ENCODE peak calls at places on chromosomes 7 and 10, in seven cellular contexts. J is ovary, T is endodermal cell, G is neural progenitor cell, P is cardiac muscle cell, L is brain microvascular endothelial cell, V is breast epithelium. D is an unnamed sample. For H3K36me3, the result is how much of the 10 kb centered on the place peaks cover.

GRCh38 chr7:7178906-7179305 is 3.4 kb upstream of the C1GALT1 start:
- DNase-seq in J (no peak), T (no peak), G (no peak), P (no peak), L (no peak), V (no peak), D (peak)

GRCh38 chr10:72697711-72698110 is 5.8 kb downstream of the MCU start:
- DNase-seq in J (no peak), T (no peak), G (no peak), P (peak), L (no peak), V (no peak), D (no peak)

GRCh38 chr10:29736325-29737208 is 101.8 kb upstream of the SVIL start:
- DNase-seq in J (peak), T (peak), G (peak), P (peak), L (peak), V (peak), D (no peak)

GRCh38 chr10:51772387-51772786 is 73.0 kb upstream of the CSTF2T start:
- DNase-seq in J (no peak), T (no peak), G (no peak), P (no peak), L (no peak), V (no peak), D (no peak)

GRCh38 chr10:69862882-69863530 is 61.3 kb downstream of the COL13A1 start:
- DNase-seq in J (no peak), T (no peak), G (no peak), P (no peak), L (no peak), V (no peak), D (peak)

GRCh38 chr10:29142516-29143314 is 146.2 kb upstream of the LYZL1 start:
- DNase-seq in J (no peak), T (peak), G (peak), P (no peak), L (no peak), V (no peak), D (no peak)

GRCh38 chr10:110225756-110226554 is 18.6 kb downstream of the MXI1 start:
- DNase-seq in J (peak), T (peak), G (peak), P (peak), L (peak), V (peak), D (peak)

GRCh38 chr10:15877836-15878576 is 17.7 kb upstream of the MINDY3 start:
- DNase-seq in J (no peak), T (peak), G (peak), P (no peak), L (no peak), V (no peak), D (no peak)

GRCh38 chr10:124543146-124543545 is 81.5 kb downstream of the LHPP start:
- DNase-seq in J (no peak), T (no peak), G (no peak), P (no peak), L (no peak), V (no peak), D (no peak)

GRCh38 chr7:47968852-47969774 is 10.3 kb downstream of the HUS1 start:
- DNase-seq in J (peak), T (peak), G (peak), P (peak), L (peak), V (no peak), D (peak)

GRCh38 chr7:92698237-92698841 is 108.1 kb upstream of the FAM133B start:
- DNase-seq in J (no peak), T (no peak), G (peak), P (peak), L (peak), V (peak), D (peak)

GRCh38 chr10:6136215-6137201 is 47.7 kb downstream of the RBM17 start:
- DNase-seq in J (no peak), T (no peak), G (no peak), P (peak), L (peak), V (no peak), D (peak)

GRCh38 chr7:8762803-8763202 is 329.4 kb downstream of the NXPH1 start:
- DNase-seq in J (no peak), T (no peak), G (no peak), P (no peak), L (no peak), V (no peak), D (no peak)

GRCh38 chr10:10977978-10978377 is 39.7 kb upstream of the CELF2 start:
- DNase-seq in J (no peak), T (no peak), G (no peak), P (peak), L (no peak), V (no peak), D (no peak)

GRCh38 chr10:3720228-3721019 is 64.6 kb downstream of the KLF6 start:
- DNase-seq in J (no peak), T (no peak), G (no peak), P (peak), L (peak), V (no peak), D (peak)

DNA sequence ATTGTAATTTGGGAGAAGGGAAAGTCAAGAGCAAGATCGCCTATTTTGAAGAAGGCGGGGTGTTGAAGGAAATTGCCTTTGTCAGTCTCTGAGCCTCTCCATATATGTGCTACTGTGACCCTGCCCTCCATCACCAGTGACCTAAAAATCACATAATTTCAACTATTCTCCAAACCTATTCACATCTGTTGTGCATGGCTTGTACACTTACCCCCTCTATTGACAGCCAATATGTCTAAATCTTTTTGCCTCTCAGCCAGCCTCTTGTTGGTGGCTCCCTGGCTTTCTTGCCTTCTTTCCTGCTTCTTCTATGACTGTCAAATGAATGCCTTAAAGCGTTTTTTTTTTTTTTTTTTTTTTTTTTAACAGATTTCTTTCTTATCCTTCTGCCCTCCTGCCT is 295.6 kb downstream of the AUTS2 start:
- DNase-seq in J (no peak), T (no peak), G (peak), P (peak), L (no peak), V (no peak), D (no peak)
- TF ChIP-seq CTCF in J (no peak), T (peak), G (peak), P (peak), L (peak), V (no peak), D (no peak)

DNA sequence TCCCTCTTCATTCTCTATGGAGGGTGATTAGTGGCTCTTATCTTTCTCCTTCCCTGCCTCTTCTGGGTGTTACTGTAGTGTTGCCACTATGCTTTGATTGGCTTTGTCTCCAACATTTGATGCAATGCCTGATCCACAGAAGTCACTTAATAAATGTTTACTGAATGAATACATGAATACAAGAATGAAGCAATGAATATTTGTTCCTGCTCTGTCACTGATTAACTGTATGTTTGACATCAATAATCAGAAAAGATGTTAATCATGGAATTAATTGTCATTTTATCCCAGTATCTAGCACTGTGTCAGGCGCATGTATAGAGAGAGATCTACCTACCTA is 4.3 kb downstream of the ANK3 start:
- DNase-seq in J (no peak), T (no peak), G (no peak), P (no peak), L (no peak), V (no peak), D (no peak)
- H3K4me3 ChIP-seq in J (no peak), T (no peak), G (no peak), P (no peak), L (no peak), V (no peak), D (no peak)

DNA sequence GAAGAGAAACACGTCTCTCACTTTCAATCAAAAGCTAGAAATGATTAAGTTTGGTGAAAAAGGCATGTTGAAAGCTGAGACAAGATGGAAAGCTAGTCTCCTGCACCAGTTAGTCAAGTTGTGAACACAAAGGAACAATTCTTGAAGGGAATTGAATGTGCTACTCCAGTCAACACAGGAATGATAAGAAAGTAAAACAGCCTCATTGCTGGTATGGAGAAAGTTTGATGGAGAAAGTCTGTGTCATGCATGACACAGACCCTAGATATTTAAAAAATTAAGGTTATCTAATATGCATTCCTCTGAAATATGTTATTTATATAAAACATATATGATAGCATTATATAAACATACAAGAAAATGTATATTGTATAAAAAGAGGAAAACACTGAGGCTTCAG is 699.4 kb upstream of the FZD8 start:
- DNase-seq in J (no peak), T (no peak), G (no peak), P (peak), L (peak), V (no peak), D (peak)
- H3K36me3 ChIP-seq in J (under half), T (under half), G (under half), P (under half), L (under half), V (under half), D (under half)

GRCh38 chr10:87842220-87842641 is 21.1 kb downstream of the KLLN start:
- DNase-seq in J (no peak), T (no peak), G (no peak), P (no peak), L (no peak), V (no peak), D (peak)

GRCh38 chr10:87843714-87844113 is 19.6 kb downstream of the KLLN start:
- DNase-seq in J (no peak), T (no peak), G (no peak), P (no peak), L (no peak), V (no peak), D (no peak)

GRCh38 chr10:87841215-87841614 is 22.1 kb downstream of the KLLN start:
- DNase-seq in J (no peak), T (no peak), G (no peak), P (no peak), L (no peak), V (no peak), D (no peak)

GRCh38 chr10:87844837-87845623 is 18.3 kb downstream of the KLLN start:
- DNase-seq in J (no peak), T (no peak), G (no peak), P (peak), L (peak), V (no peak), D (peak)

DNA sequence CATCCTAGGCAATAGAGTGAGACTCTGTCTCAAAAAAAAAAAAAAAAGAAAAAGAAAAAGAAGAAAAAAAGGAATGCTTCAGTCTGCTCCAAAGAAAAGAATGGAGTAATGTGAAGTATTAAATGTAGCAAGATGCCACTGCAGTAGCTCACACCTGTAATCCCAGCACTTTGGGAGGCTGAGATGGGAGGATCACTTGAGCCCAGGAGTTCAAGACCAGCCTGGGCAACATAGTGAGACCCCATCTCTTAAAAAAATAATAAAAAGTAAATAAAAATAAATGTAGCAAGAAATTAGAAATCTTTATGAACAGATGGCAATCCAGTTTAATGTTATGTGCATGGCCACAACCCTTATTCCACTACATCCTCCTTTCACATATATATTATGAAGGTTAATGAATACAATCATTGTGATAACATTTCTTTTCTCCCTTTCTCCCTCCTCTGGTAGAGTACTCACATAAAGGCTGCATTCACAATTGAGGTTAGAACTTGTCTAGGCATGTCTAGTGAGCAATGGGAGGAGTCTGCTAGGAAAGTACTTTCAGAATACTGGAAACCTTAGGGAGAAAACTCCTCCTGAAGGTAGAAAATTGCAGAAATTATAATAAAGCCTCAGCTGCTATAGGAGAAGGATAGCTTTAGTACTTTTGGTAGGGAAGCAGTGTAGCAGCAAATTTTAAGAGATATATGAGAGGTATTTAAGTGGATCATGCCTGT is 20.4 kb downstream of the KLLN start:
- DNase-seq in J (no peak), T (no peak), G (no peak), P (peak), L (peak), V (no peak), D (peak)
- TF ChIP-seq CTCF in J (no peak), T (no peak), G (no peak), P (no peak), L (no peak), V (no peak), D (no peak)

GRCh38 chr10:86642499-86642898 is 11.8 kb upstream of the OPN4 start:
- DNase-seq in J (no peak), T (no peak), G (no peak), P (no peak), L (no peak), V (no peak), D (peak)

GRCh38 chr10:86645111-86645445 is 9.3 kb upstream of the OPN4 start:
- DNase-seq in J (no peak), T (peak), G (no peak), P (no peak), L (no peak), V (peak), D (no peak)

GRCh38 chr10:86646933-86647332 is 7.4 kb upstream of the OPN4 start:
- DNase-seq in J (no peak), T (peak), G (no peak), P (no peak), L (no peak), V (no peak), D (no peak)

GRCh38 chr10:86646532-86646931 is 7.8 kb upstream of the OPN4 start:
- DNase-seq in J (no peak), T (peak), G (no peak), P (no peak), L (no peak), V (peak), D (no peak)

DNA sequence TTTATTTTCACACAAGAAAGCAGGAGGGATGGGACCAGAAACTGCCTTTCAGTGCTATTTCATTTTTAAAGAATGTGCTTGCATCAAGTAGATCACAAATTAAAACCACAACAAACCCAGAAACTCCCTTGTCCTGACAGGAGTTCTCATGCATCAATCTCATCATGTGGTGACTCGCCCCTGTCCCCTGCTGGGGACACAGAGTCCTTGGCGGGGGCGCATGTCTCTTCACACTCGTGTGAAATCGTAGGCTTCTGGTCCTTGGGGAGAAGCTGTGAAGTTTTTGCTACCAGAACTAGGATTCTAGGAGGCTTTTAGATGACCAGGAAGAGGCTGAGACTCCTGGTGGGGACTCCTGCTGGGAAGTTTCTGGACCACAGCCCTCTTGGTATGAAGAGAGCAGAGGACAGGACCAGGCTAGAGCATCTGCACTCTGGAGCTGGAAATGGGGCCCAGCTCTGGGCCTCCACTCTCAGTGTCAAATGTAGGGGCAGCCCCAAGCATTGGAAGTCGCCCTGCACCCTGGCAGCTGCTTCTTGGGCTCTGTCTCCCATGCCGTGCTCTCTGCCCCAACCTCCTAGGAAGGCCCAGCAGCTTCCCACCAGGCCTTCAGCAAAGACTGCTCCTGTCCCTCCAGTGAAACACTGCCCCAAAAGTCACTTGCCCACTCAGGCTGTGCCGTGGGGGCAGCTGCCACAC is 9.8 kb upstream of the OPN4 start:
- DNase-seq in J (no peak), T (peak), G (no peak), P (no peak), L (peak), V (peak), D (peak)
- H3K4me3 ChIP-seq in J (no peak), T (no peak), G (no peak), P (no peak), L (no peak), V (no peak), D (no peak)

GRCh38 chr7:4783292-4783652 is 7.8 kb downstream of the AP5Z1 start:
- DNase-seq in J (no peak), T (no peak), G (no peak), P (no peak), L (no peak), V (no peak), D (no peak)
- H3K36me3 ChIP-seq in J (under half), T (under half), G (under half), P (under half), L (half or more), V (under half), D (under half)